ENCODE peak calls at places on chromosomes 16 and 17, in four cellular contexts. One of them, this sample, is unnamed.

GRCh38 chr17:4474093-4474492 is 24.6 kb upstream of the SPNS2 start:
- DNase-seq in K562: no peak
- DNase-seq in SK-N-SH: no peak
- DNase-seq in HepG2: no peak
- DNase-seq in this sample: no peak

GRCh38 chr17:8728251-8728925 is 16.2 kb downstream of the CCDC42 start:
- DNase-seq in HepG2: no peak
- DNase-seq in SK-N-SH: no peak
- DNase-seq in K562: no peak
- DNase-seq in this sample: no peak

GRCh38 chr17:75131278-75132017 is at the start of gene NT5C:
- DNase-seq in K562: peak
- DNase-seq in HepG2: peak
- DNase-seq in SK-N-SH: peak
- DNase-seq in this sample: peak

GRCh38 chr16:19046062-19046461 is 21.4 kb upstream of the COQ7 start:
- DNase-seq in SK-N-SH: no peak
- DNase-seq in K562: no peak
- DNase-seq in HepG2: no peak
- DNase-seq in this sample: no peak

GRCh38 chr17:33671493-33671892 is 378.4 kb upstream of the ASIC2 start:
- DNase-seq in SK-N-SH: no peak
- DNase-seq in HepG2: no peak
- DNase-seq in K562: no peak
- DNase-seq in this sample: no peak

GRCh38 chr16:85004587-85005205 is 6.6 kb downstream of the ZDHHC7 start:
- DNase-seq in HepG2: no peak
- DNase-seq in K562: peak
- DNase-seq in SK-N-SH: no peak
- DNase-seq in this sample: no peak

GRCh38 chr16:2782583-2783351 is 4.6 kb downstream of the PRSS33 start:
- DNase-seq in K562: no peak
- DNase-seq in HepG2: no peak
- DNase-seq in SK-N-SH: no peak
- DNase-seq in this sample: peak

GRCh38 chr16:4891886-4892216 is 44.6 kb downstream of the UBN1 start:
- DNase-seq in K562: no peak
- DNase-seq in HepG2: no peak
- DNase-seq in SK-N-SH: no peak
- DNase-seq in this sample: no peak

GRCh38 chr17:71496552-71496951 is 624.3 kb upstream of the SOX9 start:
- DNase-seq in SK-N-SH: no peak
- DNase-seq in K562: no peak
- DNase-seq in HepG2: no peak
- DNase-seq in this sample: no peak

GRCh38 chr17:7477392-7478275 is 1.8 kb downstream of the ZBTB4 start:
- DNase-seq in HepG2: peak
- DNase-seq in K562: no peak
- DNase-seq in SK-N-SH: peak
- DNase-seq in this sample: no peak

GRCh38 chr16:27436065-27436464 is 34.1 kb downstream of the IL21R start:
- DNase-seq in HepG2: no peak
- DNase-seq in K562: no peak
- DNase-seq in SK-N-SH: no peak
- DNase-seq in this sample: no peak

GRCh38 chr16:84851192-84852127 is 31.7 kb downstream of the CRISPLD2 start:
- DNase-seq in SK-N-SH: no peak
- DNase-seq in K562: no peak
- DNase-seq in HepG2: peak
- DNase-seq in this sample: no peak

GRCh38 chr17:65430209-65430833 is 131.1 kb downstream of the AXIN2 start:
- DNase-seq in SK-N-SH: no peak
- DNase-seq in K562: no peak
- DNase-seq in HepG2: no peak
- DNase-seq in this sample: no peak

GRCh38 chr16:68737730-68738590 is 868 bp downstream of the CDH1 start:
- DNase-seq in K562: no peak
- DNase-seq in HepG2: no peak
- DNase-seq in SK-N-SH: peak
- DNase-seq in this sample: peak

GRCh38 chr17:59284317-59284716 is 47.1 kb upstream of the YPEL2 start:
- DNase-seq in SK-N-SH: no peak
- DNase-seq in K562: no peak
- DNase-seq in HepG2: no peak
- DNase-seq in this sample: no peak

GRCh38 chr16:79564594-79565210 is 35.8 kb downstream of the MAF start:
- DNase-seq in SK-N-SH: no peak
- DNase-seq in K562: no peak
- DNase-seq in HepG2: peak
- DNase-seq in this sample: no peak

GRCh38 chr17:3818786-3819185 is 17.8 kb upstream of the ITGAE start:
- DNase-seq in HepG2: peak
- DNase-seq in K562: no peak
- DNase-seq in SK-N-SH: no peak
- DNase-seq in this sample: no peak

GRCh38 chr17:61335845-61336655 is 63.6 kb upstream of the TBX2 start:
- DNase-seq in K562: no peak
- DNase-seq in SK-N-SH: peak
- DNase-seq in HepG2: peak
- DNase-seq in this sample: no peak

GRCh38 chr17:73750975-73751374 is 106.7 kb upstream of the SDK2 start:
- DNase-seq in HepG2: peak
- DNase-seq in SK-N-SH: peak
- DNase-seq in K562: no peak
- DNase-seq in this sample: no peak

GRCh38 chr16:11350531-11351335 is 5.5 kb downstream of the RMI2 start:
- DNase-seq in HepG2: no peak
- DNase-seq in K562: no peak
- DNase-seq in SK-N-SH: peak
- DNase-seq in this sample: no peak

GRCh38 chr17:13024526-13025263 is 6.9 kb upstream of the ELAC2 start:
- DNase-seq in HepG2: peak
- DNase-seq in SK-N-SH: peak
- DNase-seq in K562: peak
- DNase-seq in this sample: peak

GRCh38 chr16:76265434-76266045 is 11.7 kb upstream of the CNTNAP4 start:
- DNase-seq in HepG2: peak
- DNase-seq in K562: peak
- DNase-seq in SK-N-SH: peak
- DNase-seq in this sample: peak

GRCh38 chr17:31487648-31488263 is 96.3 kb downstream of the RAB11FIP4 start:
- DNase-seq in SK-N-SH: peak
- DNase-seq in HepG2: peak
- DNase-seq in K562: peak
- DNase-seq in this sample: peak
- TF ChIP-seq CTCF in SK-N-SH: no peak
- TF ChIP-seq CTCF in HepG2: peak
- TF ChIP-seq CTCF in K562: no peak
- TF ChIP-seq CTCF in this sample: no peak

DNA sequence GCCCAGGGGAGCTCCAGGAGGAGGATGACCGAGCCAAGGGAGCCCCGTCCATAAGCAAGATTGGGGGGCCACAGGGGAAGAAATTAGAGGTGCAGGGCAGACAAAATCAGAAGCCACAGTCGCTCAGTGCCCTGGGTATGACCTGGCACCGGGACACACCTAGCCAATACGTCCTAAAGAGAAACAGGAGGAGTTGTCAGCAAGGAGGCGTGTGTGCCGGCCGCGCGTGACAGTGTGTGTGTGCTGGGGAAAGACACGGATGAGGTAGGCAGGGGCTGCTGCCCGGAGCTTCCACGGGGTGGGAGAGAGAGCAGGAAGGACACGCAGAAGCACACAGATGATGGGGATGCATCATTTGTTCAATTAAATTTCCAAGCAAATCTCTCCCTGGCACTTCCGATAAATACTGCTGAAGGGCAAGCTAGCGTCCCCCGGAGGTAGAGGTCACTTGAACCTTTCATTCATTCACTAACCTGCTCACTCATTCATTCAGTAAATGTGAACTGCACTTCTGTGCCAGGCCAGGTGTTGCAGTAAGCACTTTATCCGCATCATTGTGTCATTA is 38.0 kb downstream of the C16orf95 start:
- DNase-seq in SK-N-SH: no peak
- DNase-seq in K562: no peak
- DNase-seq in HepG2: no peak
- DNase-seq in this sample: no peak
- TF ChIP-seq FOXJ3 in SK-N-SH: no peak
- TF ChIP-seq FOXJ3 in K562: no peak
- TF ChIP-seq FOXJ3 in HepG2: no peak
- TF ChIP-seq FOXJ3 in this sample: no peak

DNA sequence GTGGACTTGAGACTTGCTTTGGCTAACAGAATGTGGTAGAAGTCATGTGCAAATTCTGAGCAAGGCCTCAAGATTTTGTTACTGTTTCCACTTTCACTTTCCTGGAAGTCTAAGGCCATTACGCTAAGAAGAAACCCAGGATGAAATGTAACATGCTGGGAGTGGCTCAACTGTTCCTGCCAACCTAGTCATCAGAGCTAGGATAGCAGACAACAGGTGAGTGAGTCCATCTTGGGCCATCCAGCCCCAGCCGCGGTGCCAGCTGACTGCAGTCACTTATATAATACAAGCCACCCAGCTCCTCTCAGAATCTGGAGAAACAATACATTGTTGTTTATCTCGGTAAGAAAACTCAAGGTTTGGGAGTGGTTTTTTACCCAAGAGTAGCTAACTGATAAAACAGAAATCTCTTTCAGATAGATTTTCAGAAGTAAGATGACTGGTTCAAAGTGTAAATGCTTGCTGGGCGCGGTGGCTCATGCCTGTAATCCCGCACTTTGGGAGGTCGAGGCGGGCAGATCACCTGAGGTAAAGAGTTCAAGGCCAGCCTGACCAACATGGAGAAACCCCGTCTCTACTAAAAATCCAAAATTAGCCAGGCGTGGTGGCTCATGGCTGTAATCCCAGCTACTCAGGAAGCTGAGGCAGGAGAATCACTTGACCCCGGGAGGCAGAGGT is 10.6 kb upstream of the STX4 start:
- DNase-seq in HepG2: peak
- DNase-seq in SK-N-SH: no peak
- DNase-seq in K562: no peak
- DNase-seq in this sample: no peak
- TF ChIP-seq CTCF in HepG2: no peak
- TF ChIP-seq CTCF in SK-N-SH: no peak
- TF ChIP-seq CTCF in K562: no peak
- TF ChIP-seq CTCF in this sample: no peak

DNA sequence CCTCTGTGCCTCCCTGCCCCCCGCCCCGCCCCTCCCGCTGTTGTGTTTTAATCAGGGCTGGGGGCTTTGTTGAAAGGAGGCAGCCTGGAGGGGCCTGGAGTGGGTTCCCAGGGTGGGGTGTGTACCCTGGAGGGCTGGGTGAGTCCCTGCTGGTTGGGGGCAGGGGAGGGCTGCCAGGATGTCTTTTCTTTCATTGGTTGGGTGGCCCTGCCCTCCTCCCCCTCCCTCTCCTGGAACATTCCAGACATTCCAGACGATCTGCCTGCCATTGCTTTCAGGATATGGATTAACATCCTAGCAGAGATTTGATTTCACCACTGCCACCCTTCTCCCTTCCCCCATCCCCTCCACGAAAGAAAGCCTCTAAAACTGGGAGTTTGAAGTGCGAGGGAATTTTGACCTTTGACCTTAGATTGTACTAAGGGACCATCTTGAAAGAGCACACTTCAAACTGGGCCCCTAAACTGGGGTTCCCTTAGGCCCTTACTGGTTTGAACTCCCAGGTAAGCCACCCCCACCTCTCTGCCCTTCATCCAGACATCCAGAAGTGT is 25.3 kb downstream of the IGF2BP1 start:
- DNase-seq in K562: peak
- DNase-seq in SK-N-SH: no peak
- DNase-seq in HepG2: peak
- DNase-seq in this sample: peak
- TF ChIP-seq FOXJ3 in K562: no peak
- TF ChIP-seq FOXJ3 in SK-N-SH: no peak
- TF ChIP-seq FOXJ3 in HepG2: no peak
- TF ChIP-seq FOXJ3 in this sample: no peak

GRCh38 chr16:16146380-16147315 is 76.6 kb downstream of the ABCC6 start:
- DNase-seq in HepG2: no peak
- DNase-seq in K562: no peak
- DNase-seq in SK-N-SH: peak
- DNase-seq in this sample: no peak

GRCh38 chr16:16143038-16143763 is 80.1 kb downstream of the ABCC6 start:
- DNase-seq in HepG2: peak
- DNase-seq in SK-N-SH: no peak
- DNase-seq in K562: peak
- DNase-seq in this sample: peak

GRCh38 chr16:16144416-16144815 is 78.9 kb downstream of the ABCC6 start:
- DNase-seq in K562: no peak
- DNase-seq in HepG2: no peak
- DNase-seq in SK-N-SH: no peak
- DNase-seq in this sample: no peak

GRCh38 chr16:16143941-16144340 is 79.4 kb downstream of the ABCC6 start:
- DNase-seq in HepG2: no peak
- DNase-seq in SK-N-SH: no peak
- DNase-seq in K562: peak
- DNase-seq in this sample: no peak

GRCh38 chr16:16145286-16145685 is 78.0 kb downstream of the ABCC6 start:
- DNase-seq in K562: no peak
- DNase-seq in HepG2: no peak
- DNase-seq in SK-N-SH: no peak
- DNase-seq in this sample: no peak
- TF ChIP-seq CTCF in K562: no peak
- TF ChIP-seq CTCF in HepG2: peak
- TF ChIP-seq CTCF in SK-N-SH: no peak
- TF ChIP-seq CTCF in this sample: no peak

GRCh38 chr17:76208120-76208519 is 32.2 kb downstream of the RNF157 start:
- DNase-seq in HepG2: no peak
- DNase-seq in SK-N-SH: no peak
- DNase-seq in K562: no peak
- DNase-seq in this sample: no peak
- TF ChIP-seq FOXJ3 in HepG2: no peak
- TF ChIP-seq FOXJ3 in SK-N-SH: no peak
- TF ChIP-seq FOXJ3 in K562: no peak
- TF ChIP-seq FOXJ3 in this sample: no peak

DNA sequence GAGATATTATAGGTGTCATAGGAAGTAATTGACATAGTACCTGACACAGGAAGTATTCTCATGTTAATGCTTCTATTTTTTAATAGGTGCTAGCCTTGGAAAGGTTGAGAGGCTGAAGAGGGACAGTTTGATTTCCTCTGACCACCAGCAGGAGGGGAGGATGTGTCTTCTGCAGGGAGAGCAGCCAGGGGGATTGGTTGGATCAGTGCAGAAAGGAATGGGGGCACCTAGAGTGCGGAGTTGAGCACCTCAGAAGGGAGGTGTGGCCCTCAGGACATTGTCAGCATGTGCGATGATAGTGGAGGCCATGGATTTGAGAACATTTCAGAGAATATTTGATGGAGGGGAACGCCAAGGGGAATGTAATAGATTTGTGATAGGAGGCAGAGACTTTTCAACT is 23.4 kb downstream of the HAPSTR1 start:
- DNase-seq in K562: no peak
- DNase-seq in HepG2: no peak
- DNase-seq in SK-N-SH: no peak
- DNase-seq in this sample: no peak
- TF ChIP-seq CTCF in K562: no peak
- TF ChIP-seq CTCF in HepG2: no peak
- TF ChIP-seq CTCF in SK-N-SH: no peak
- TF ChIP-seq CTCF in this sample: no peak

This sample was measured in WTC11.